ENCODE peak calls at places on chromosome 22, in nine cellular contexts. One of them, this sample, is unnamed.

GRCh38 chr22:30947163-30947820 is 21.3 kb downstream of the MORC2 start:
- DNase-seq in T-cell: no peak
- DNase-seq in transverse colon: peak
- DNase-seq in iPS DF 6.9: no peak
- DNase-seq in A172: no peak
- DNase-seq in activated CD4-positive, CD25-positive, alpha-beta regulatory T cell: no peak
- DNase-seq in left lung: no peak
- DNase-seq in GM03348: no peak
- DNase-seq in amygdala: no peak
- DNase-seq in this sample: no peak

GRCh38 chr22:45336971-45337431 is 27.3 kb downstream of the FAM118A start:
- DNase-seq in activated CD4-positive, CD25-positive, alpha-beta regulatory T cell: no peak
- DNase-seq in iPS DF 6.9: no peak
- DNase-seq in A172: no peak
- DNase-seq in T-cell: peak
- DNase-seq in left lung: peak
- DNase-seq in GM03348: peak
- DNase-seq in amygdala: no peak
- DNase-seq in transverse colon: peak
- DNase-seq in this sample: no peak

GRCh38 chr22:38706101-38706884 is 549 bp downstream of the GTPBP1 start:
- DNase-seq in iPS DF 6.9: no peak
- DNase-seq in activated CD4-positive, CD25-positive, alpha-beta regulatory T cell: no peak
- DNase-seq in left lung: peak
- DNase-seq in A172: no peak
- DNase-seq in transverse colon: peak
- DNase-seq in GM03348: peak
- DNase-seq in amygdala: no peak
- DNase-seq in T-cell: peak
- DNase-seq in this sample: peak

GRCh38 chr22:42811510-42811909 is 45.6 kb downstream of the ARFGAP3 start:
- DNase-seq in left lung: no peak
- DNase-seq in activated CD4-positive, CD25-positive, alpha-beta regulatory T cell: no peak
- DNase-seq in iPS DF 6.9: no peak
- DNase-seq in transverse colon: no peak
- DNase-seq in amygdala: no peak
- DNase-seq in T-cell: no peak
- DNase-seq in GM03348: no peak
- DNase-seq in A172: no peak
- DNase-seq in this sample: no peak

GRCh38 chr22:39481595-39481994 is 20.5 kb upstream of the MIEF1 start:
- DNase-seq in A172: no peak
- DNase-seq in amygdala: no peak
- DNase-seq in T-cell: no peak
- DNase-seq in transverse colon: no peak
- DNase-seq in iPS DF 6.9: no peak
- DNase-seq in GM03348: no peak
- DNase-seq in left lung: no peak
- DNase-seq in activated CD4-positive, CD25-positive, alpha-beta regulatory T cell: no peak
- DNase-seq in this sample: no peak

GRCh38 chr22:26656896-26657851 is at the start of gene MIAT:
- DNase-seq in iPS DF 6.9: no peak
- DNase-seq in left lung: peak
- DNase-seq in transverse colon: peak
- DNase-seq in A172: peak
- DNase-seq in amygdala: no peak
- DNase-seq in T-cell: peak
- DNase-seq in GM03348: peak
- DNase-seq in activated CD4-positive, CD25-positive, alpha-beta regulatory T cell: peak
- DNase-seq in this sample: no peak

GRCh38 chr22:28885939-28886338 is 2.6 kb downstream of the ZNRF3 start:
- DNase-seq in A172: no peak
- DNase-seq in activated CD4-positive, CD25-positive, alpha-beta regulatory T cell: no peak
- DNase-seq in amygdala: no peak
- DNase-seq in GM03348: no peak
- DNase-seq in left lung: no peak
- DNase-seq in T-cell: no peak
- DNase-seq in iPS DF 6.9: no peak
- DNase-seq in transverse colon: peak
- DNase-seq in this sample: no peak

GRCh38 chr22:47599753-47600152 is 837.3 kb downstream of the TBC1D22A start:
- DNase-seq in transverse colon: no peak
- DNase-seq in A172: no peak
- DNase-seq in GM03348: no peak
- DNase-seq in T-cell: no peak
- DNase-seq in left lung: no peak
- DNase-seq in iPS DF 6.9: no peak
- DNase-seq in amygdala: no peak
- DNase-seq in activated CD4-positive, CD25-positive, alpha-beta regulatory T cell: no peak
- DNase-seq in this sample: no peak

GRCh38 chr22:44645083-44645482 is 56.9 kb upstream of the PRR5 start:
- DNase-seq in left lung: no peak
- DNase-seq in A172: no peak
- DNase-seq in T-cell: no peak
- DNase-seq in activated CD4-positive, CD25-positive, alpha-beta regulatory T cell: no peak
- DNase-seq in transverse colon: no peak
- DNase-seq in iPS DF 6.9: no peak
- DNase-seq in GM03348: no peak
- DNase-seq in amygdala: no peak
- DNase-seq in this sample: no peak

GRCh38 chr22:26494506-26494905 is 10.8 kb downstream of the SRRD start:
- DNase-seq in transverse colon: no peak
- DNase-seq in iPS DF 6.9: no peak
- DNase-seq in A172: no peak
- DNase-seq in GM03348: no peak
- DNase-seq in left lung: no peak
- DNase-seq in T-cell: no peak
- DNase-seq in activated CD4-positive, CD25-positive, alpha-beta regulatory T cell: no peak
- DNase-seq in amygdala: no peak
- DNase-seq in this sample: no peak

GRCh38 chr22:29043906-29044575 is 17.6 kb downstream of the C22orf31 start:
- DNase-seq in amygdala: no peak
- DNase-seq in iPS DF 6.9: no peak
- DNase-seq in T-cell: no peak
- DNase-seq in left lung: no peak
- DNase-seq in transverse colon: no peak
- DNase-seq in activated CD4-positive, CD25-positive, alpha-beta regulatory T cell: no peak
- DNase-seq in A172: peak
- DNase-seq in GM03348: peak
- DNase-seq in this sample: no peak

GRCh38 chr22:48436201-48436931 is 1391.3 kb downstream of the BRD1 start:
- DNase-seq in left lung: no peak
- DNase-seq in iPS DF 6.9: no peak
- DNase-seq in amygdala: no peak
- DNase-seq in A172: no peak
- DNase-seq in T-cell: no peak
- DNase-seq in GM03348: no peak
- DNase-seq in activated CD4-positive, CD25-positive, alpha-beta regulatory T cell: no peak
- DNase-seq in transverse colon: no peak
- DNase-seq in this sample: no peak

GRCh38 chr22:32204856-32205722 is at the start of gene RFPL2:
- DNase-seq in left lung: no peak
- DNase-seq in A172: peak
- DNase-seq in transverse colon: peak
- DNase-seq in GM03348: peak
- DNase-seq in activated CD4-positive, CD25-positive, alpha-beta regulatory T cell: no peak
- DNase-seq in iPS DF 6.9: no peak
- DNase-seq in amygdala: no peak
- DNase-seq in T-cell: peak
- DNase-seq in this sample: no peak

GRCh38 chr22:44526431-44527115 is 28.5 kb upstream of the RTL6 start:
- DNase-seq in activated CD4-positive, CD25-positive, alpha-beta regulatory T cell: no peak
- DNase-seq in amygdala: no peak
- DNase-seq in iPS DF 6.9: no peak
- DNase-seq in left lung: no peak
- DNase-seq in transverse colon: no peak
- DNase-seq in A172: no peak
- DNase-seq in T-cell: no peak
- DNase-seq in GM03348: no peak
- DNase-seq in this sample: no peak

GRCh38 chr22:37267128-37267587 is 15.2 kb upstream of the CYTH4 start:
- DNase-seq in transverse colon: peak
- DNase-seq in activated CD4-positive, CD25-positive, alpha-beta regulatory T cell: peak
- DNase-seq in T-cell: peak
- DNase-seq in A172: no peak
- DNase-seq in GM03348: peak
- DNase-seq in iPS DF 6.9: no peak
- DNase-seq in amygdala: no peak
- DNase-seq in left lung: peak
- DNase-seq in this sample: no peak

GRCh38 chr22:49045276-49045675 is 782.4 kb downstream of the BRD1 start:
- DNase-seq in GM03348: no peak
- DNase-seq in activated CD4-positive, CD25-positive, alpha-beta regulatory T cell: no peak
- DNase-seq in A172: no peak
- DNase-seq in transverse colon: no peak
- DNase-seq in T-cell: no peak
- DNase-seq in iPS DF 6.9: no peak
- DNase-seq in left lung: no peak
- DNase-seq in amygdala: no peak
- DNase-seq in this sample: no peak

GRCh38 chr22:17875631-17876030 is 101.4 kb upstream of the BID start:
- DNase-seq in iPS DF 6.9: no peak
- DNase-seq in T-cell: no peak
- DNase-seq in transverse colon: no peak
- DNase-seq in left lung: no peak
- DNase-seq in activated CD4-positive, CD25-positive, alpha-beta regulatory T cell: no peak
- DNase-seq in amygdala: no peak
- DNase-seq in A172: no peak
- DNase-seq in GM03348: no peak
- DNase-seq in this sample: no peak

GRCh38 chr22:44003776-44004460 is 20.2 kb upstream of the PARVB start:
- DNase-seq in activated CD4-positive, CD25-positive, alpha-beta regulatory T cell: no peak
- DNase-seq in iPS DF 6.9: no peak
- DNase-seq in T-cell: no peak
- DNase-seq in A172: no peak
- DNase-seq in amygdala: no peak
- DNase-seq in left lung: no peak
- DNase-seq in GM03348: no peak
- DNase-seq in transverse colon: no peak
- DNase-seq in this sample: no peak

GRCh38 chr22:35313311-35314121 is 13.8 kb downstream of the TOM1 start:
- DNase-seq in T-cell: no peak
- DNase-seq in activated CD4-positive, CD25-positive, alpha-beta regulatory T cell: no peak
- DNase-seq in GM03348: peak
- DNase-seq in iPS DF 6.9: no peak
- DNase-seq in amygdala: no peak
- DNase-seq in left lung: peak
- DNase-seq in A172: peak
- DNase-seq in transverse colon: no peak
- DNase-seq in this sample: no peak

GRCh38 chr22:38452373-38453064 is 2.5 kb downstream of the KCNJ4 start:
- DNase-seq in A172: no peak
- DNase-seq in GM03348: peak
- DNase-seq in left lung: no peak
- DNase-seq in activated CD4-positive, CD25-positive, alpha-beta regulatory T cell: no peak
- DNase-seq in iPS DF 6.9: no peak
- DNase-seq in T-cell: no peak
- DNase-seq in amygdala: no peak
- DNase-seq in transverse colon: no peak
- DNase-seq in this sample: no peak

GRCh38 chr22:22878801-22879674 is 8.6 kb upstream of the IGLL5 start:
- DNase-seq in transverse colon: no peak
- DNase-seq in activated CD4-positive, CD25-positive, alpha-beta regulatory T cell: no peak
- DNase-seq in amygdala: no peak
- DNase-seq in iPS DF 6.9: no peak
- DNase-seq in left lung: no peak
- DNase-seq in GM03348: no peak
- DNase-seq in A172: no peak
- DNase-seq in T-cell: no peak
- DNase-seq in this sample: no peak

GRCh38 chr22:29519996-29520395 is 33.6 kb downstream of the THOC5 start:
- DNase-seq in amygdala: no peak
- DNase-seq in T-cell: no peak
- DNase-seq in transverse colon: no peak
- DNase-seq in left lung: no peak
- DNase-seq in GM03348: no peak
- DNase-seq in A172: no peak
- DNase-seq in activated CD4-positive, CD25-positive, alpha-beta regulatory T cell: no peak
- DNase-seq in iPS DF 6.9: no peak
- DNase-seq in this sample: no peak

GRCh38 chr22:40443675-40444482 is 73.5 kb downstream of the SGSM3 start:
- DNase-seq in transverse colon: no peak
- DNase-seq in amygdala: no peak
- DNase-seq in left lung: no peak
- DNase-seq in GM03348: no peak
- DNase-seq in activated CD4-positive, CD25-positive, alpha-beta regulatory T cell: no peak
- DNase-seq in iPS DF 6.9: no peak
- DNase-seq in A172: no peak
- DNase-seq in T-cell: no peak
- DNase-seq in this sample: no peak

GRCh38 chr22:19800761-19801244 is 40.2 kb downstream of the TBX1 start:
- DNase-seq in iPS DF 6.9: peak
- DNase-seq in left lung: no peak
- DNase-seq in transverse colon: no peak
- DNase-seq in A172: no peak
- DNase-seq in activated CD4-positive, CD25-positive, alpha-beta regulatory T cell: no peak
- DNase-seq in amygdala: no peak
- DNase-seq in GM03348: peak
- DNase-seq in T-cell: no peak
- DNase-seq in this sample: no peak

GRCh38 chr22:23845661-23846469 is 7.1 kb upstream of the DERL3 start:
- DNase-seq in amygdala: no peak
- DNase-seq in T-cell: no peak
- DNase-seq in GM03348: no peak
- DNase-seq in activated CD4-positive, CD25-positive, alpha-beta regulatory T cell: no peak
- DNase-seq in iPS DF 6.9: no peak
- DNase-seq in transverse colon: no peak
- DNase-seq in A172: no peak
- DNase-seq in left lung: no peak
- DNase-seq in this sample: no peak

GRCh38 chr22:42757475-42757874 is 36.8 kb upstream of the A4GALT start:
- DNase-seq in transverse colon: no peak
- DNase-seq in A172: no peak
- DNase-seq in iPS DF 6.9: no peak
- DNase-seq in amygdala: no peak
- DNase-seq in activated CD4-positive, CD25-positive, alpha-beta regulatory T cell: no peak
- DNase-seq in T-cell: no peak
- DNase-seq in GM03348: no peak
- DNase-seq in left lung: no peak
- DNase-seq in this sample: no peak

GRCh38 chr22:42959472-42960145 is 55.3 kb downstream of the PACSIN2 start:
- DNase-seq in GM03348: peak
- DNase-seq in transverse colon: peak
- DNase-seq in T-cell: no peak
- DNase-seq in left lung: peak
- DNase-seq in iPS DF 6.9: no peak
- DNase-seq in amygdala: no peak
- DNase-seq in A172: peak
- DNase-seq in activated CD4-positive, CD25-positive, alpha-beta regulatory T cell: no peak
- DNase-seq in this sample: no peak

GRCh38 chr22:41197046-41197807 is 7.9 kb upstream of the L3MBTL2 start:
- DNase-seq in iPS DF 6.9: no peak
- DNase-seq in A172: peak
- DNase-seq in transverse colon: peak
- DNase-seq in GM03348: peak
- DNase-seq in activated CD4-positive, CD25-positive, alpha-beta regulatory T cell: peak
- DNase-seq in amygdala: peak
- DNase-seq in left lung: peak
- DNase-seq in T-cell: peak
- DNase-seq in this sample: no peak

GRCh38 chr22:47030881-47031627 is 268.6 kb downstream of the TBC1D22A start:
- DNase-seq in left lung: peak
- DNase-seq in A172: peak
- DNase-seq in iPS DF 6.9: no peak
- DNase-seq in amygdala: no peak
- DNase-seq in transverse colon: peak
- DNase-seq in activated CD4-positive, CD25-positive, alpha-beta regulatory T cell: no peak
- DNase-seq in T-cell: no peak
- DNase-seq in GM03348: peak
- DNase-seq in this sample: no peak

GRCh38 chr22:19105867-19106802 is 16.1 kb downstream of the DGCR2 start:
- DNase-seq in activated CD4-positive, CD25-positive, alpha-beta regulatory T cell: peak
- DNase-seq in transverse colon: no peak
- DNase-seq in T-cell: peak
- DNase-seq in iPS DF 6.9: no peak
- DNase-seq in left lung: no peak
- DNase-seq in amygdala: no peak
- DNase-seq in A172: no peak
- DNase-seq in GM03348: no peak
- DNase-seq in this sample: no peak

GRCh38 chr22:49350441-49351121 is 477.1 kb downstream of the BRD1 start:
- DNase-seq in iPS DF 6.9: no peak
- DNase-seq in transverse colon: peak
- DNase-seq in activated CD4-positive, CD25-positive, alpha-beta regulatory T cell: no peak
- DNase-seq in left lung: no peak
- DNase-seq in A172: peak
- DNase-seq in amygdala: no peak
- DNase-seq in GM03348: no peak
- DNase-seq in T-cell: no peak
- DNase-seq in this sample: no peak